ENCODE peak calls at places on chromosomes 12 and 14, in seven cellular contexts. One of them, this sample, is unnamed.

GRCh38 chr12:96404683-96405082 is 4.4 kb upstream of the CDK17 start:
- DNase-seq in activated CD4-positive, alpha-beta T cell treated with anti-CD3 and anti-CD28 coated beads, Interleukin-2, amount 10 ng/mL, durations not matched to agents 7 days and 5 days: no peak
- DNase-seq in activated CD8-positive, alpha-beta memory T cell treated with anti-CD3 and anti-CD28 coated beads for 4 hours: no peak
- DNase-seq in sigmoid colon: no peak
- DNase-seq in NCI-H187 treated with DMSO at 0.1 percent for 48 hours: no peak
- DNase-seq in amniotic epithelial cell: no peak
- DNase-seq in stimulated activated CD8-positive, alpha-beta memory T cell treated with anti-CD3 and anti-CD28 coated beads, Interleukin-7, amount 100 ng/mL, for 1 hour: no peak
- DNase-seq in this sample: no peak

GRCh38 chr12:126219139-126219538 is 1153.9 kb downstream of the AACS start:
- DNase-seq in stimulated activated CD8-positive, alpha-beta memory T cell treated with anti-CD3 and anti-CD28 coated beads, Interleukin-7, amount 100 ng/mL, for 1 hour: no peak
- DNase-seq in amniotic epithelial cell: no peak
- DNase-seq in sigmoid colon: no peak
- DNase-seq in activated CD8-positive, alpha-beta memory T cell treated with anti-CD3 and anti-CD28 coated beads for 4 hours: no peak
- DNase-seq in NCI-H187 treated with DMSO at 0.1 percent for 48 hours: no peak
- DNase-seq in activated CD4-positive, alpha-beta T cell treated with anti-CD3 and anti-CD28 coated beads, Interleukin-2, amount 10 ng/mL, durations not matched to agents 7 days and 5 days: no peak
- DNase-seq in this sample: no peak

GRCh38 chr12:43973993-43974392 is 138.1 kb downstream of the TMEM117 start:
- DNase-seq in activated CD4-positive, alpha-beta T cell treated with anti-CD3 and anti-CD28 coated beads, Interleukin-2, amount 10 ng/mL, durations not matched to agents 7 days and 5 days: no peak
- DNase-seq in NCI-H187 treated with DMSO at 0.1 percent for 48 hours: no peak
- DNase-seq in amniotic epithelial cell: no peak
- DNase-seq in stimulated activated CD8-positive, alpha-beta memory T cell treated with anti-CD3 and anti-CD28 coated beads, Interleukin-7, amount 100 ng/mL, for 1 hour: no peak
- DNase-seq in activated CD8-positive, alpha-beta memory T cell treated with anti-CD3 and anti-CD28 coated beads for 4 hours: no peak
- DNase-seq in sigmoid colon: no peak
- DNase-seq in this sample: no peak

GRCh38 chr12:44717612-44718011 is 158.5 kb downstream of the NELL2 start:
- DNase-seq in amniotic epithelial cell: no peak
- DNase-seq in sigmoid colon: no peak
- DNase-seq in activated CD8-positive, alpha-beta memory T cell treated with anti-CD3 and anti-CD28 coated beads for 4 hours: no peak
- DNase-seq in NCI-H187 treated with DMSO at 0.1 percent for 48 hours: no peak
- DNase-seq in activated CD4-positive, alpha-beta T cell treated with anti-CD3 and anti-CD28 coated beads, Interleukin-2, amount 10 ng/mL, durations not matched to agents 7 days and 5 days: no peak
- DNase-seq in stimulated activated CD8-positive, alpha-beta memory T cell treated with anti-CD3 and anti-CD28 coated beads, Interleukin-7, amount 100 ng/mL, for 1 hour: no peak
- DNase-seq in this sample: no peak

GRCh38 chr14:69093551-69094421 is 59.1 kb downstream of the DCAF5 start:
- DNase-seq in activated CD8-positive, alpha-beta memory T cell treated with anti-CD3 and anti-CD28 coated beads for 4 hours: no peak
- DNase-seq in amniotic epithelial cell: no peak
- DNase-seq in activated CD4-positive, alpha-beta T cell treated with anti-CD3 and anti-CD28 coated beads, Interleukin-2, amount 10 ng/mL, durations not matched to agents 7 days and 5 days: no peak
- DNase-seq in stimulated activated CD8-positive, alpha-beta memory T cell treated with anti-CD3 and anti-CD28 coated beads, Interleukin-7, amount 100 ng/mL, for 1 hour: no peak
- DNase-seq in sigmoid colon: no peak
- DNase-seq in NCI-H187 treated with DMSO at 0.1 percent for 48 hours: no peak
- DNase-seq in this sample: no peak

GRCh38 chr14:32896979-32897723 is 41.5 kb upstream of the NPAS3 start:
- DNase-seq in activated CD8-positive, alpha-beta memory T cell treated with anti-CD3 and anti-CD28 coated beads for 4 hours: no peak
- DNase-seq in stimulated activated CD8-positive, alpha-beta memory T cell treated with anti-CD3 and anti-CD28 coated beads, Interleukin-7, amount 100 ng/mL, for 1 hour: no peak
- DNase-seq in activated CD4-positive, alpha-beta T cell treated with anti-CD3 and anti-CD28 coated beads, Interleukin-2, amount 10 ng/mL, durations not matched to agents 7 days and 5 days: no peak
- DNase-seq in amniotic epithelial cell: peak
- DNase-seq in sigmoid colon: no peak
- DNase-seq in NCI-H187 treated with DMSO at 0.1 percent for 48 hours: no peak
- DNase-seq in this sample: no peak

GRCh38 chr14:26199599-26200370 is 398.0 kb downstream of the NOVA1 start:
- DNase-seq in amniotic epithelial cell: no peak
- DNase-seq in sigmoid colon: no peak
- DNase-seq in activated CD8-positive, alpha-beta memory T cell treated with anti-CD3 and anti-CD28 coated beads for 4 hours: no peak
- DNase-seq in NCI-H187 treated with DMSO at 0.1 percent for 48 hours: no peak
- DNase-seq in activated CD4-positive, alpha-beta T cell treated with anti-CD3 and anti-CD28 coated beads, Interleukin-2, amount 10 ng/mL, durations not matched to agents 7 days and 5 days: no peak
- DNase-seq in stimulated activated CD8-positive, alpha-beta memory T cell treated with anti-CD3 and anti-CD28 coated beads, Interleukin-7, amount 100 ng/mL, for 1 hour: no peak
- DNase-seq in this sample: no peak

GRCh38 chr14:64891839-64892375 is 12.2 kb upstream of the SPTB start:
- DNase-seq in activated CD4-positive, alpha-beta T cell treated with anti-CD3 and anti-CD28 coated beads, Interleukin-2, amount 10 ng/mL, durations not matched to agents 7 days and 5 days: peak
- DNase-seq in sigmoid colon: no peak
- DNase-seq in activated CD8-positive, alpha-beta memory T cell treated with anti-CD3 and anti-CD28 coated beads for 4 hours: no peak
- DNase-seq in amniotic epithelial cell: peak
- DNase-seq in stimulated activated CD8-positive, alpha-beta memory T cell treated with anti-CD3 and anti-CD28 coated beads, Interleukin-7, amount 100 ng/mL, for 1 hour: no peak
- DNase-seq in NCI-H187 treated with DMSO at 0.1 percent for 48 hours: peak
- DNase-seq in this sample: peak

GRCh38 chr12:52006726-52007157 is at the start of gene TAMALIN:
- DNase-seq in sigmoid colon: peak
- DNase-seq in stimulated activated CD8-positive, alpha-beta memory T cell treated with anti-CD3 and anti-CD28 coated beads, Interleukin-7, amount 100 ng/mL, for 1 hour: peak
- DNase-seq in amniotic epithelial cell: peak
- DNase-seq in activated CD8-positive, alpha-beta memory T cell treated with anti-CD3 and anti-CD28 coated beads for 4 hours: peak
- DNase-seq in NCI-H187 treated with DMSO at 0.1 percent for 48 hours: no peak
- DNase-seq in activated CD4-positive, alpha-beta T cell treated with anti-CD3 and anti-CD28 coated beads, Interleukin-2, amount 10 ng/mL, durations not matched to agents 7 days and 5 days: peak
- DNase-seq in this sample: peak

GRCh38 chr14:81302613-81303012 is 81.9 kb upstream of the GTF2A1 start:
- DNase-seq in NCI-H187 treated with DMSO at 0.1 percent for 48 hours: no peak
- DNase-seq in amniotic epithelial cell: no peak
- DNase-seq in activated CD8-positive, alpha-beta memory T cell treated with anti-CD3 and anti-CD28 coated beads for 4 hours: no peak
- DNase-seq in stimulated activated CD8-positive, alpha-beta memory T cell treated with anti-CD3 and anti-CD28 coated beads, Interleukin-7, amount 100 ng/mL, for 1 hour: no peak
- DNase-seq in activated CD4-positive, alpha-beta T cell treated with anti-CD3 and anti-CD28 coated beads, Interleukin-2, amount 10 ng/mL, durations not matched to agents 7 days and 5 days: no peak
- DNase-seq in sigmoid colon: no peak
- DNase-seq in this sample: no peak

GRCh38 chr12:93782854-93783253 is 105.7 kb downstream of the CRADD start:
- DNase-seq in activated CD4-positive, alpha-beta T cell treated with anti-CD3 and anti-CD28 coated beads, Interleukin-2, amount 10 ng/mL, durations not matched to agents 7 days and 5 days: no peak
- DNase-seq in sigmoid colon: no peak
- DNase-seq in amniotic epithelial cell: no peak
- DNase-seq in activated CD8-positive, alpha-beta memory T cell treated with anti-CD3 and anti-CD28 coated beads for 4 hours: no peak
- DNase-seq in stimulated activated CD8-positive, alpha-beta memory T cell treated with anti-CD3 and anti-CD28 coated beads, Interleukin-7, amount 100 ng/mL, for 1 hour: no peak
- DNase-seq in NCI-H187 treated with DMSO at 0.1 percent for 48 hours: no peak
- DNase-seq in this sample: no peak

GRCh38 chr14:101072945-101073597 is 169.5 kb upstream of the RTL1 start:
- DNase-seq in sigmoid colon: peak
- DNase-seq in activated CD4-positive, alpha-beta T cell treated with anti-CD3 and anti-CD28 coated beads, Interleukin-2, amount 10 ng/mL, durations not matched to agents 7 days and 5 days: no peak
- DNase-seq in NCI-H187 treated with DMSO at 0.1 percent for 48 hours: no peak
- DNase-seq in stimulated activated CD8-positive, alpha-beta memory T cell treated with anti-CD3 and anti-CD28 coated beads, Interleukin-7, amount 100 ng/mL, for 1 hour: no peak
- DNase-seq in amniotic epithelial cell: peak
- DNase-seq in activated CD8-positive, alpha-beta memory T cell treated with anti-CD3 and anti-CD28 coated beads for 4 hours: no peak
- DNase-seq in this sample: peak

GRCh38 chr12:115456946-115457689 is 773.1 kb upstream of the TBX3 start:
- DNase-seq in amniotic epithelial cell: no peak
- DNase-seq in activated CD4-positive, alpha-beta T cell treated with anti-CD3 and anti-CD28 coated beads, Interleukin-2, amount 10 ng/mL, durations not matched to agents 7 days and 5 days: no peak
- DNase-seq in activated CD8-positive, alpha-beta memory T cell treated with anti-CD3 and anti-CD28 coated beads for 4 hours: no peak
- DNase-seq in sigmoid colon: no peak
- DNase-seq in stimulated activated CD8-positive, alpha-beta memory T cell treated with anti-CD3 and anti-CD28 coated beads, Interleukin-7, amount 100 ng/mL, for 1 hour: no peak
- DNase-seq in NCI-H187 treated with DMSO at 0.1 percent for 48 hours: no peak
- DNase-seq in this sample: no peak

GRCh38 chr12:48932878-48933277 is 7.6 kb upstream of the FKBP11 start:
- DNase-seq in stimulated activated CD8-positive, alpha-beta memory T cell treated with anti-CD3 and anti-CD28 coated beads, Interleukin-7, amount 100 ng/mL, for 1 hour: no peak
- DNase-seq in activated CD4-positive, alpha-beta T cell treated with anti-CD3 and anti-CD28 coated beads, Interleukin-2, amount 10 ng/mL, durations not matched to agents 7 days and 5 days: no peak
- DNase-seq in NCI-H187 treated with DMSO at 0.1 percent for 48 hours: no peak
- DNase-seq in amniotic epithelial cell: no peak
- DNase-seq in sigmoid colon: no peak
- DNase-seq in activated CD8-positive, alpha-beta memory T cell treated with anti-CD3 and anti-CD28 coated beads for 4 hours: no peak
- DNase-seq in this sample: no peak

GRCh38 chr14:75306917-75307699 is 28.5 kb downstream of the FOS start:
- DNase-seq in activated CD4-positive, alpha-beta T cell treated with anti-CD3 and anti-CD28 coated beads, Interleukin-2, amount 10 ng/mL, durations not matched to agents 7 days and 5 days: peak
- DNase-seq in stimulated activated CD8-positive, alpha-beta memory T cell treated with anti-CD3 and anti-CD28 coated beads, Interleukin-7, amount 100 ng/mL, for 1 hour: no peak
- DNase-seq in amniotic epithelial cell: no peak
- DNase-seq in sigmoid colon: no peak
- DNase-seq in activated CD8-positive, alpha-beta memory T cell treated with anti-CD3 and anti-CD28 coated beads for 4 hours: no peak
- DNase-seq in NCI-H187 treated with DMSO at 0.1 percent for 48 hours: peak
- DNase-seq in this sample: no peak

GRCh38 chr12:62730649-62731377 is 204.1 kb downstream of the PPM1H start:
- DNase-seq in activated CD8-positive, alpha-beta memory T cell treated with anti-CD3 and anti-CD28 coated beads for 4 hours: no peak
- DNase-seq in sigmoid colon: no peak
- DNase-seq in stimulated activated CD8-positive, alpha-beta memory T cell treated with anti-CD3 and anti-CD28 coated beads, Interleukin-7, amount 100 ng/mL, for 1 hour: no peak
- DNase-seq in NCI-H187 treated with DMSO at 0.1 percent for 48 hours: no peak
- DNase-seq in activated CD4-positive, alpha-beta T cell treated with anti-CD3 and anti-CD28 coated beads, Interleukin-2, amount 10 ng/mL, durations not matched to agents 7 days and 5 days: no peak
- DNase-seq in amniotic epithelial cell: peak
- DNase-seq in this sample: no peak

GRCh38 chr12:15122349-15122748 is 98.9 kb downstream of the RERG start:
- DNase-seq in stimulated activated CD8-positive, alpha-beta memory T cell treated with anti-CD3 and anti-CD28 coated beads, Interleukin-7, amount 100 ng/mL, for 1 hour: no peak
- DNase-seq in amniotic epithelial cell: no peak
- DNase-seq in sigmoid colon: no peak
- DNase-seq in NCI-H187 treated with DMSO at 0.1 percent for 48 hours: no peak
- DNase-seq in activated CD4-positive, alpha-beta T cell treated with anti-CD3 and anti-CD28 coated beads, Interleukin-2, amount 10 ng/mL, durations not matched to agents 7 days and 5 days: no peak
- DNase-seq in activated CD8-positive, alpha-beta memory T cell treated with anti-CD3 and anti-CD28 coated beads for 4 hours: no peak
- DNase-seq in this sample: no peak

GRCh38 chr12:130127527-130127908 is 34.7 kb upstream of the FZD10 start:
- DNase-seq in NCI-H187 treated with DMSO at 0.1 percent for 48 hours: no peak
- DNase-seq in sigmoid colon: peak
- DNase-seq in amniotic epithelial cell: no peak
- DNase-seq in activated CD8-positive, alpha-beta memory T cell treated with anti-CD3 and anti-CD28 coated beads for 4 hours: no peak
- DNase-seq in stimulated activated CD8-positive, alpha-beta memory T cell treated with anti-CD3 and anti-CD28 coated beads, Interleukin-7, amount 100 ng/mL, for 1 hour: no peak
- DNase-seq in activated CD4-positive, alpha-beta T cell treated with anti-CD3 and anti-CD28 coated beads, Interleukin-2, amount 10 ng/mL, durations not matched to agents 7 days and 5 days: no peak
- DNase-seq in this sample: no peak

GRCh38 chr12:116152268-116152667 is 125.2 kb downstream of the MED13L start:
- DNase-seq in stimulated activated CD8-positive, alpha-beta memory T cell treated with anti-CD3 and anti-CD28 coated beads, Interleukin-7, amount 100 ng/mL, for 1 hour: no peak
- DNase-seq in amniotic epithelial cell: peak
- DNase-seq in activated CD4-positive, alpha-beta T cell treated with anti-CD3 and anti-CD28 coated beads, Interleukin-2, amount 10 ng/mL, durations not matched to agents 7 days and 5 days: no peak
- DNase-seq in NCI-H187 treated with DMSO at 0.1 percent for 48 hours: no peak
- DNase-seq in activated CD8-positive, alpha-beta memory T cell treated with anti-CD3 and anti-CD28 coated beads for 4 hours: no peak
- DNase-seq in sigmoid colon: no peak
- DNase-seq in this sample: no peak

GRCh38 chr12:9103050-9103854 is 12.5 kb downstream of the A2M start:
- DNase-seq in stimulated activated CD8-positive, alpha-beta memory T cell treated with anti-CD3 and anti-CD28 coated beads, Interleukin-7, amount 100 ng/mL, for 1 hour: no peak
- DNase-seq in activated CD8-positive, alpha-beta memory T cell treated with anti-CD3 and anti-CD28 coated beads for 4 hours: no peak
- DNase-seq in sigmoid colon: no peak
- DNase-seq in activated CD4-positive, alpha-beta T cell treated with anti-CD3 and anti-CD28 coated beads, Interleukin-2, amount 10 ng/mL, durations not matched to agents 7 days and 5 days: no peak
- DNase-seq in NCI-H187 treated with DMSO at 0.1 percent for 48 hours: no peak
- DNase-seq in amniotic epithelial cell: no peak
- DNase-seq in this sample: no peak

GRCh38 chr12:52156757-52157565 is 34.9 kb downstream of the KRT80 start:
- DNase-seq in NCI-H187 treated with DMSO at 0.1 percent for 48 hours: peak
- DNase-seq in stimulated activated CD8-positive, alpha-beta memory T cell treated with anti-CD3 and anti-CD28 coated beads, Interleukin-7, amount 100 ng/mL, for 1 hour: peak
- DNase-seq in activated CD4-positive, alpha-beta T cell treated with anti-CD3 and anti-CD28 coated beads, Interleukin-2, amount 10 ng/mL, durations not matched to agents 7 days and 5 days: peak
- DNase-seq in activated CD8-positive, alpha-beta memory T cell treated with anti-CD3 and anti-CD28 coated beads for 4 hours: peak
- DNase-seq in amniotic epithelial cell: peak
- DNase-seq in sigmoid colon: peak
- DNase-seq in this sample: peak

GRCh38 chr12:88726806-88727722 is 146.8 kb upstream of the KITLG start:
- DNase-seq in sigmoid colon: no peak
- DNase-seq in stimulated activated CD8-positive, alpha-beta memory T cell treated with anti-CD3 and anti-CD28 coated beads, Interleukin-7, amount 100 ng/mL, for 1 hour: no peak
- DNase-seq in NCI-H187 treated with DMSO at 0.1 percent for 48 hours: no peak
- DNase-seq in activated CD8-positive, alpha-beta memory T cell treated with anti-CD3 and anti-CD28 coated beads for 4 hours: no peak
- DNase-seq in activated CD4-positive, alpha-beta T cell treated with anti-CD3 and anti-CD28 coated beads, Interleukin-2, amount 10 ng/mL, durations not matched to agents 7 days and 5 days: no peak
- DNase-seq in amniotic epithelial cell: no peak
- DNase-seq in this sample: no peak

GRCh38 chr14:96246535-96246839 is 9.5 kb upstream of the BDKRB1 start:
- DNase-seq in amniotic epithelial cell: peak
- DNase-seq in stimulated activated CD8-positive, alpha-beta memory T cell treated with anti-CD3 and anti-CD28 coated beads, Interleukin-7, amount 100 ng/mL, for 1 hour: no peak
- DNase-seq in sigmoid colon: no peak
- DNase-seq in NCI-H187 treated with DMSO at 0.1 percent for 48 hours: no peak
- DNase-seq in activated CD8-positive, alpha-beta memory T cell treated with anti-CD3 and anti-CD28 coated beads for 4 hours: no peak
- DNase-seq in activated CD4-positive, alpha-beta T cell treated with anti-CD3 and anti-CD28 coated beads, Interleukin-2, amount 10 ng/mL, durations not matched to agents 7 days and 5 days: no peak
- DNase-seq in this sample: no peak

GRCh38 chr12:99271071-99271470 is 376.5 kb upstream of the GARIN6 start:
- DNase-seq in sigmoid colon: no peak
- DNase-seq in stimulated activated CD8-positive, alpha-beta memory T cell treated with anti-CD3 and anti-CD28 coated beads, Interleukin-7, amount 100 ng/mL, for 1 hour: no peak
- DNase-seq in amniotic epithelial cell: no peak
- DNase-seq in activated CD8-positive, alpha-beta memory T cell treated with anti-CD3 and anti-CD28 coated beads for 4 hours: no peak
- DNase-seq in activated CD4-positive, alpha-beta T cell treated with anti-CD3 and anti-CD28 coated beads, Interleukin-2, amount 10 ng/mL, durations not matched to agents 7 days and 5 days: no peak
- DNase-seq in NCI-H187 treated with DMSO at 0.1 percent for 48 hours: no peak
- DNase-seq in this sample: no peak

This sample was measured in transverse colon.